ENCODE peak calls at places on chromosomes 7 and 10, in ten cellular contexts. J is GM12864, C is cardiac fibroblast, P is right atrium auricular region, N is WTC11, S is A549, H is RWPE1, G is IMR-90, W is psoas muscle, Q is heart right ventricle. Z is an unnamed sample.

GRCh38 chr10:23147035-23147434 is 45.1 kb upstream of the PTF1A start:
- DNase-seq in Q (no peak), C (no peak), G (no peak), W (no peak), H (no peak), N (no peak), S (no peak), P (no peak), J (no peak), Z (no peak)

GRCh38 chr7:140061607-140061930 is 1.2 kb downstream of the PARP12 start:
- DNase-seq in N (no peak), P (no peak), S (no peak), C (no peak), W (no peak), H (no peak), Q (no peak), G (no peak), J (no peak), Z (no peak)

GRCh38 chr7:20403356-20403755 is 72.7 kb downstream of the ITGB8 start:
- DNase-seq in W (peak), H (no peak), G (no peak), Q (peak), J (no peak), P (no peak), S (no peak), N (no peak), C (peak), Z (no peak)

GRCh38 chr7:76338298-76339084 is 20.3 kb downstream of the YWHAG start:
- DNase-seq in N (no peak), J (no peak), Q (no peak), C (no peak), P (no peak), H (peak), S (no peak), G (no peak), W (no peak), Z (no peak)

GRCh38 chr10:71278691-71279588 is 40.1 kb upstream of the SLC29A3 start:
- DNase-seq in H (no peak), J (no peak), W (no peak), N (peak), P (no peak), Q (no peak), S (no peak), G (no peak), C (no peak), Z (peak)

GRCh38 chr7:97004931-97005763 is at the start of gene DLX6:
- DNase-seq in H (peak), N (peak), S (peak), W (no peak), P (no peak), J (no peak), Q (no peak), C (no peak), G (peak), Z (no peak)

GRCh38 chr7:148299877-148300276 is 290.7 kb upstream of the C7orf33 start:
- DNase-seq in H (no peak), J (no peak), C (no peak), N (no peak), G (no peak), W (no peak), P (no peak), S (no peak), Q (no peak), Z (no peak)

GRCh38 chr7:7639421-7639820 is 1.1 kb upstream of the UMAD1 start:
- DNase-seq in W (no peak), Q (no peak), P (no peak), H (no peak), N (no peak), J (no peak), C (peak), G (no peak), S (no peak), Z (no peak)

DNA sequence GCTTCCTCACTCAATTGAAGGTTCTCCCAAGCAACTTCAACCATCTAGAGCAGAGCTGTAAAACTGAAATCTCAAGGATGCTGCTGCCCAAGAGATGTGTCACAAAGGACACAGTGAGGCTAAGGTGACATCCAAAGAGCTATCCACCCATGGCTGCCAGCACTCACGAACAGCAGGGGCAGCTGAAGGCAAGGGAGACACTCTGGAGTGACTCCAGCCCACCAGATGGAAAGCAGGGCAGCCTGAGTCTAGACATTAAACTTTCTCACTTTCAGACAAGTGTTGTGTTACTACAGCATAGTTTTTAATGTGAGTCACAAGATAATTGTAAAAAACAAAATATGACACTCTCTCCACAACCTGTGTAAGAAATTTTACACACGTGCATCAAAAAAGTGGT is 113.5 kb downstream of the LARP4B start:
- DNase-seq in S (no peak), C (no peak), P (no peak), W (no peak), N (no peak), G (no peak), Q (no peak), H (no peak), J (no peak), Z (no peak)
- TF ChIP-seq CTCF in S (no peak), C (no peak), P (no peak), W (no peak), N (no peak), G (no peak), Q (no peak), H (no peak), J (no peak), Z (peak)

GRCh38 chr10:125629758-125630376 is 53.1 kb downstream of the TEX36 start:
- DNase-seq in C (peak), H (peak), N (no peak), Q (no peak), S (peak), G (peak), W (no peak), P (no peak), J (peak), Z (no peak)
- TF ChIP-seq CTCF in C (peak), H (peak), N (no peak), Q (no peak), S (peak), G (peak), W (no peak), P (no peak), J (peak), Z (peak)

DNA sequence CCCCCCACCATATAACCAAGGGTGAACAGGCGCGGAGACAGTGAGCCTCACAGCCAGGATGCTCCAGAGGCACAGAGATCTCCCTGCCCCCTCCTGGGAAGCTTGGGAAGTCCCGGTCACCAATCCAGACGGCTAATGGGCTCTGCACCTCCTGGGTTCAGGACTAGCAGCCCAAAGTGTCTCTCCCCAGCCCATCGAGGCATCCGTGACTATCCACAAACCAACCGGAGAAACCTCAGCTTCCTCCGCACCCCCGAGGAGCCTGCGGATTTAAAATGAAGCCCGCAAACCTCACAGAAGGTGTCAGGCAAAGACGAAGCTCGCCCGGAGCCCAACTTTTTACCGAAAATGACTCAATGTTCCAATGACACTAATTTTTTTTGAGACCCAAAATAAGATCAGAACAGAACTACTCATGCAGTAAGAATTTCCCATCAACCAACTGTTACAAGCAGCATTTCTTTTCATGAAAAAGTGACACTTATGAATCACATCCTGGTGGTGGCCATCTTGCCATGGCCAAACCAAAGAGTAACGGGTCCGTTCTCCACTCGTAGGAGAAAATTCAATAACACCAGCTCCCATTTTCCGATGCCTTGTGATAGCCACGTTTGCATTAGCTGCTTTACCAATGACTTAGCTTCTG is 6.0 kb downstream of the PDGFA start:
- DNase-seq in P (no peak), N (no peak), J (no peak), S (no peak), C (peak), W (no peak), Q (no peak), G (peak), H (no peak), Z (no peak)
- TF ChIP-seq CTCF in P (no peak), N (no peak), J (no peak), S (no peak), C (no peak), W (no peak), Q (no peak), G (no peak), H (peak), Z (peak)

GRCh38 chr7:5381211-5381772 is 42.3 kb downstream of the TNRC18 start:
- DNase-seq in P (no peak), W (no peak), N (no peak), S (no peak), Q (no peak), G (no peak), C (no peak), J (no peak), H (no peak), Z (no peak)
- TF ChIP-seq CTCF in P (no peak), W (no peak), N (no peak), S (no peak), Q (no peak), G (no peak), C (no peak), J (no peak), H (no peak), Z (no peak)

DNA sequence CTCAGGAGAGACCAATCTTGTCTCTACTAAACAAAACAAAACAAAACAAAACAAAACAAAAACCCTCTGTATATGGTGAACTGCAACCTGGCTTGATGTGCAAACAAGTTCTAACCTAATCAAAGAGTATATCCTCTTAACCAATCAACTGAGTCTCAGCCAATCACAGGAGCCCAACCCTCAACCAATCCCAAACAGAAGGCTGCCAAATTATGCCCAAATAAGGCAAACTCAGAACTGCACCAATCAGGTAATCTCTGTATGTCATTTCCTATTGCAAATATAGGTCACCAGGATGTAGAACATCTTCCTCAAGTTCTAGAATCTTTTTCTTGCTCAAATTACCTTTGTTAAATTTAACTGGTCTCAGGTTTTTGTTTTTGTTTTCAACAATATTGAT is 5.2 kb downstream of the FAM133B start:
- DNase-seq in P (no peak), Q (no peak), H (peak), C (peak), G (no peak), J (no peak), W (no peak), N (no peak), S (no peak), Z (no peak)
- TF ChIP-seq CTCF in P (no peak), Q (no peak), H (no peak), C (no peak), G (no peak), J (no peak), W (no peak), N (no peak), S (no peak), Z (no peak)

GRCh38 chr7:93830141-93830925 is 60.2 kb downstream of the TFPI2 start:
- DNase-seq in N (no peak), P (no peak), G (no peak), S (no peak), W (no peak), Q (no peak), J (no peak), H (no peak), C (peak), Z (no peak)
- TF ChIP-seq CTCF in N (no peak), P (no peak), G (no peak), S (no peak), W (no peak), Q (no peak), J (no peak), H (no peak), C (no peak), Z (no peak)

DNA sequence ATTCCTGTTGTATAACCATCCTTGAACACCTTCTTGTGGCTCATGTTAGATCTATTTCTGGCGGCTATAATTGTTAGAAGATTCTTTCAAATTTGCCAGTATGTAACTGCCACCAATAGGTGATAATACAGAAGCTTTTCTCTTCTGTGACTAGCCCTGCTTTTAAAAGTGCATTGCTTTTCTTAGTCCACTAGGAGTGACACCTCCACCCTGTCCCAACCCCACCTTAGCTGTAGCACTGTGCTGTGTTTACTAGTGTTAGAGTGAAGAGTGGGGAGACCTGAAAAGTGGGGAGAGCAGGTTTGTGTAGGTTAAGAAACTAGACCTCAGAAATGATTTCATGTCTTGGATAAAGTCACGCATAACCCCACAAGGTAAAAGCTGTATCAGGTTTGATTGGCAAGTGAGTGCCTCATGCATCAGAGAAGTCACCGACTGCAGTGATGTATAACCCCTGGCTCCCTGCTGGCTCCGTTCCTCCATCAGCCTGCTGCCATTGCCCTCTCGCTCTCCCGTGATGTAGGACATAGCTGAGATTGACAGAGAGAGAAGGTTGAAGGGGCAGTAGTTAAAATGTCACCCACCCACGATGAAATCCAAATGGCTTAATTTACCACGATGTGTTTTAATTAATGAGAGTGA is 12.5 kb downstream of the NPVF start:
- DNase-seq in Q (no peak), N (no peak), S (no peak), J (no peak), H (no peak), W (no peak), G (no peak), C (no peak), P (no peak), Z (no peak)
- TF ChIP-seq CTCF in Q (no peak), N (no peak), S (no peak), J (peak), H (no peak), W (no peak), G (no peak), C (no peak), P (no peak), Z (no peak)

Z was measured in chondrocyte.